ENCODE peak calls at places on chromosomes 16 and 17, in nine cellular contexts. One of them, this sample, is unnamed.

GRCh38 chr16:47854737-47855136 is 301.1 kb downstream of the ABCC12 start:
- DNase-seq in HCT116: no peak
- DNase-seq in AG04450: no peak
- DNase-seq in CD8-positive, alpha-beta T cell: no peak
- DNase-seq in esophagus muscularis mucosa: no peak
- DNase-seq in psoas muscle: no peak
- DNase-seq in right lobe of liver: no peak
- DNase-seq in tibial nerve: no peak
- DNase-seq in naive thymus-derived CD4-positive, alpha-beta T cell: no peak
- DNase-seq in this sample: no peak

GRCh38 chr17:29747660-29748059 is 124.9 kb upstream of the CORO6 start:
- DNase-seq in HCT116: no peak
- DNase-seq in tibial nerve: no peak
- DNase-seq in psoas muscle: no peak
- DNase-seq in CD8-positive, alpha-beta T cell: no peak
- DNase-seq in naive thymus-derived CD4-positive, alpha-beta T cell: no peak
- DNase-seq in right lobe of liver: no peak
- DNase-seq in esophagus muscularis mucosa: no peak
- DNase-seq in AG04450: no peak
- DNase-seq in this sample: no peak

GRCh38 chr16:22898131-22898530 is 84.2 kb downstream of the HS3ST2 start:
- DNase-seq in psoas muscle: no peak
- DNase-seq in HCT116: no peak
- DNase-seq in esophagus muscularis mucosa: no peak
- DNase-seq in naive thymus-derived CD4-positive, alpha-beta T cell: no peak
- DNase-seq in right lobe of liver: no peak
- DNase-seq in CD8-positive, alpha-beta T cell: no peak
- DNase-seq in tibial nerve: no peak
- DNase-seq in AG04450: no peak
- DNase-seq in this sample: no peak

GRCh38 chr16:57159447-57159846 is 26.4 kb downstream of the PSME3IP1 start:
- DNase-seq in HCT116: no peak
- DNase-seq in esophagus muscularis mucosa: no peak
- DNase-seq in CD8-positive, alpha-beta T cell: no peak
- DNase-seq in right lobe of liver: no peak
- DNase-seq in AG04450: no peak
- DNase-seq in naive thymus-derived CD4-positive, alpha-beta T cell: no peak
- DNase-seq in tibial nerve: no peak
- DNase-seq in psoas muscle: no peak
- DNase-seq in this sample: no peak

GRCh38 chr17:65346166-65346565 is 209.0 kb downstream of the RGS9 start:
- DNase-seq in esophagus muscularis mucosa: no peak
- DNase-seq in psoas muscle: no peak
- DNase-seq in right lobe of liver: no peak
- DNase-seq in CD8-positive, alpha-beta T cell: no peak
- DNase-seq in AG04450: no peak
- DNase-seq in HCT116: no peak
- DNase-seq in tibial nerve: no peak
- DNase-seq in naive thymus-derived CD4-positive, alpha-beta T cell: no peak
- DNase-seq in this sample: no peak

GRCh38 chr16:10616744-10617640 is 36.6 kb upstream of the EMP2 start:
- DNase-seq in psoas muscle: peak
- DNase-seq in tibial nerve: peak
- DNase-seq in naive thymus-derived CD4-positive, alpha-beta T cell: no peak
- DNase-seq in esophagus muscularis mucosa: no peak
- DNase-seq in AG04450: no peak
- DNase-seq in HCT116: peak
- DNase-seq in CD8-positive, alpha-beta T cell: no peak
- DNase-seq in right lobe of liver: peak
- DNase-seq in this sample: no peak

GRCh38 chr16:67647111-67647651 is 2.2 kb downstream of the CARMIL2 start:
- DNase-seq in esophagus muscularis mucosa: no peak
- DNase-seq in psoas muscle: no peak
- DNase-seq in tibial nerve: no peak
- DNase-seq in CD8-positive, alpha-beta T cell: no peak
- DNase-seq in HCT116: no peak
- DNase-seq in right lobe of liver: no peak
- DNase-seq in naive thymus-derived CD4-positive, alpha-beta T cell: no peak
- DNase-seq in AG04450: no peak
- DNase-seq in this sample: no peak

GRCh38 chr17:14427914-14428639 is 127.2 kb downstream of the HS3ST3B1 start:
- DNase-seq in tibial nerve: no peak
- DNase-seq in naive thymus-derived CD4-positive, alpha-beta T cell: peak
- DNase-seq in AG04450: no peak
- DNase-seq in right lobe of liver: no peak
- DNase-seq in esophagus muscularis mucosa: no peak
- DNase-seq in HCT116: no peak
- DNase-seq in CD8-positive, alpha-beta T cell: peak
- DNase-seq in psoas muscle: no peak
- DNase-seq in this sample: no peak

GRCh38 chr16:28326881-28327610 is 34.7 kb downstream of the SBK1 start:
- DNase-seq in psoas muscle: no peak
- DNase-seq in CD8-positive, alpha-beta T cell: peak
- DNase-seq in esophagus muscularis mucosa: no peak
- DNase-seq in right lobe of liver: peak
- DNase-seq in HCT116: peak
- DNase-seq in naive thymus-derived CD4-positive, alpha-beta T cell: peak
- DNase-seq in AG04450: no peak
- DNase-seq in tibial nerve: no peak
- DNase-seq in this sample: no peak

GRCh38 chr16:17125671-17126070 is 345.1 kb downstream of the XYLT1 start:
- DNase-seq in esophagus muscularis mucosa: no peak
- DNase-seq in right lobe of liver: no peak
- DNase-seq in psoas muscle: no peak
- DNase-seq in HCT116: no peak
- DNase-seq in CD8-positive, alpha-beta T cell: no peak
- DNase-seq in tibial nerve: no peak
- DNase-seq in naive thymus-derived CD4-positive, alpha-beta T cell: no peak
- DNase-seq in AG04450: no peak
- DNase-seq in this sample: peak

GRCh38 chr17:60559995-60560859 is 34.2 kb upstream of the APPBP2 start:
- DNase-seq in AG04450: no peak
- DNase-seq in right lobe of liver: peak
- DNase-seq in naive thymus-derived CD4-positive, alpha-beta T cell: no peak
- DNase-seq in esophagus muscularis mucosa: no peak
- DNase-seq in HCT116: no peak
- DNase-seq in tibial nerve: no peak
- DNase-seq in CD8-positive, alpha-beta T cell: no peak
- DNase-seq in psoas muscle: no peak
- DNase-seq in this sample: no peak

GRCh38 chr17:48804936-48805411 is 12.1 kb downstream of the TTLL6 start:
- DNase-seq in psoas muscle: peak
- DNase-seq in HCT116: peak
- DNase-seq in tibial nerve: no peak
- DNase-seq in right lobe of liver: peak
- DNase-seq in esophagus muscularis mucosa: no peak
- DNase-seq in naive thymus-derived CD4-positive, alpha-beta T cell: peak
- DNase-seq in CD8-positive, alpha-beta T cell: peak
- DNase-seq in AG04450: no peak
- DNase-seq in this sample: no peak

GRCh38 chr16:11052080-11052808 is 107.9 kb downstream of the CLEC16A start:
- DNase-seq in CD8-positive, alpha-beta T cell: peak
- DNase-seq in tibial nerve: no peak
- DNase-seq in naive thymus-derived CD4-positive, alpha-beta T cell: peak
- DNase-seq in right lobe of liver: no peak
- DNase-seq in esophagus muscularis mucosa: no peak
- DNase-seq in psoas muscle: no peak
- DNase-seq in HCT116: no peak
- DNase-seq in AG04450: no peak
- DNase-seq in this sample: no peak

GRCh38 chr16:48164907-48165715 is 9.3 kb upstream of the ABCC12 start:
- DNase-seq in AG04450: peak
- DNase-seq in tibial nerve: peak
- DNase-seq in HCT116: peak
- DNase-seq in esophagus muscularis mucosa: no peak
- DNase-seq in naive thymus-derived CD4-positive, alpha-beta T cell: peak
- DNase-seq in psoas muscle: peak
- DNase-seq in CD8-positive, alpha-beta T cell: peak
- DNase-seq in right lobe of liver: peak
- DNase-seq in this sample: no peak

GRCh38 chr16:59169168-59169567 is 435.1 kb upstream of the GOT2 start:
- DNase-seq in esophagus muscularis mucosa: no peak
- DNase-seq in psoas muscle: no peak
- DNase-seq in AG04450: no peak
- DNase-seq in HCT116: no peak
- DNase-seq in right lobe of liver: no peak
- DNase-seq in naive thymus-derived CD4-positive, alpha-beta T cell: no peak
- DNase-seq in tibial nerve: no peak
- DNase-seq in CD8-positive, alpha-beta T cell: no peak
- DNase-seq in this sample: no peak

GRCh38 chr16:9114112-9114511 is 22.7 kb downstream of the HAPSTR1 start:
- DNase-seq in AG04450: no peak
- DNase-seq in naive thymus-derived CD4-positive, alpha-beta T cell: no peak
- DNase-seq in CD8-positive, alpha-beta T cell: no peak
- DNase-seq in esophagus muscularis mucosa: no peak
- DNase-seq in psoas muscle: no peak
- DNase-seq in HCT116: no peak
- DNase-seq in tibial nerve: no peak
- DNase-seq in right lobe of liver: no peak
- DNase-seq in this sample: no peak

GRCh38 chr17:7855643-7856080 is 796 bp downstream of the TMEM88 start:
- DNase-seq in CD8-positive, alpha-beta T cell: no peak
- DNase-seq in AG04450: no peak
- DNase-seq in HCT116: no peak
- DNase-seq in psoas muscle: no peak
- DNase-seq in tibial nerve: peak
- DNase-seq in esophagus muscularis mucosa: no peak
- DNase-seq in right lobe of liver: no peak
- DNase-seq in naive thymus-derived CD4-positive, alpha-beta T cell: no peak
- DNase-seq in this sample: no peak

GRCh38 chr17:60077672-60078519 is 825 bp downstream of the HEATR6 start:
- DNase-seq in CD8-positive, alpha-beta T cell: no peak
- DNase-seq in AG04450: no peak
- DNase-seq in naive thymus-derived CD4-positive, alpha-beta T cell: no peak
- DNase-seq in psoas muscle: no peak
- DNase-seq in HCT116: no peak
- DNase-seq in esophagus muscularis mucosa: no peak
- DNase-seq in right lobe of liver: no peak
- DNase-seq in tibial nerve: no peak
- DNase-seq in this sample: no peak

GRCh38 chr17:82023447-82024241 is 539 bp downstream of the LRRC45 start:
- DNase-seq in HCT116: no peak
- DNase-seq in AG04450: no peak
- DNase-seq in psoas muscle: no peak
- DNase-seq in esophagus muscularis mucosa: no peak
- DNase-seq in naive thymus-derived CD4-positive, alpha-beta T cell: no peak
- DNase-seq in right lobe of liver: no peak
- DNase-seq in tibial nerve: no peak
- DNase-seq in CD8-positive, alpha-beta T cell: no peak
- DNase-seq in this sample: no peak

GRCh38 chr16:27639588-27640276 is 89.8 kb downstream of the KATNIP start:
- DNase-seq in psoas muscle: no peak
- DNase-seq in tibial nerve: no peak
- DNase-seq in AG04450: peak
- DNase-seq in HCT116: peak
- DNase-seq in naive thymus-derived CD4-positive, alpha-beta T cell: no peak
- DNase-seq in right lobe of liver: no peak
- DNase-seq in CD8-positive, alpha-beta T cell: no peak
- DNase-seq in esophagus muscularis mucosa: no peak
- DNase-seq in this sample: peak

GRCh38 chr17:31548709-31549108 is 157.2 kb downstream of the RAB11FIP4 start:
- DNase-seq in psoas muscle: no peak
- DNase-seq in AG04450: no peak
- DNase-seq in right lobe of liver: no peak
- DNase-seq in CD8-positive, alpha-beta T cell: no peak
- DNase-seq in tibial nerve: no peak
- DNase-seq in esophagus muscularis mucosa: no peak
- DNase-seq in HCT116: no peak
- DNase-seq in naive thymus-derived CD4-positive, alpha-beta T cell: no peak
- DNase-seq in this sample: no peak
- H3K27ac ChIP-seq in psoas muscle: peak
- H3K27ac ChIP-seq in AG04450: no peak
- H3K27ac ChIP-seq in right lobe of liver: peak
- H3K27ac ChIP-seq in CD8-positive, alpha-beta T cell: peak
- H3K27ac ChIP-seq in tibial nerve: no peak
- H3K27ac ChIP-seq in esophagus muscularis mucosa: peak
- H3K27ac ChIP-seq in HCT116: peak
- H3K27ac ChIP-seq in naive thymus-derived CD4-positive, alpha-beta T cell: peak
- H3K27ac ChIP-seq in this sample: no peak

GRCh38 chr16:76441391-76441790 is 164.2 kb downstream of the CNTNAP4 start:
- DNase-seq in right lobe of liver: no peak
- DNase-seq in AG04450: no peak
- DNase-seq in HCT116: no peak
- DNase-seq in tibial nerve: no peak
- DNase-seq in psoas muscle: no peak
- DNase-seq in esophagus muscularis mucosa: no peak
- DNase-seq in CD8-positive, alpha-beta T cell: no peak
- DNase-seq in naive thymus-derived CD4-positive, alpha-beta T cell: no peak
- DNase-seq in this sample: no peak
- H3K27ac ChIP-seq in right lobe of liver: no peak
- H3K27ac ChIP-seq in AG04450: no peak
- H3K27ac ChIP-seq in HCT116: no peak
- H3K27ac ChIP-seq in tibial nerve: no peak
- H3K27ac ChIP-seq in psoas muscle: no peak
- H3K27ac ChIP-seq in esophagus muscularis mucosa: no peak
- H3K27ac ChIP-seq in CD8-positive, alpha-beta T cell: no peak
- H3K27ac ChIP-seq in naive thymus-derived CD4-positive, alpha-beta T cell: no peak
- H3K27ac ChIP-seq in this sample: no peak

GRCh38 chr17:3532859-3533142 is 24.8 kb downstream of the TRPV3 start:
- DNase-seq in HCT116: no peak
- DNase-seq in right lobe of liver: no peak
- DNase-seq in CD8-positive, alpha-beta T cell: no peak
- DNase-seq in naive thymus-derived CD4-positive, alpha-beta T cell: no peak
- DNase-seq in esophagus muscularis mucosa: no peak
- DNase-seq in tibial nerve: no peak
- DNase-seq in psoas muscle: no peak
- DNase-seq in AG04450: no peak
- DNase-seq in this sample: no peak
- H3K27ac ChIP-seq in HCT116: no peak
- H3K27ac ChIP-seq in right lobe of liver: no peak
- H3K27ac ChIP-seq in CD8-positive, alpha-beta T cell: no peak
- H3K27ac ChIP-seq in naive thymus-derived CD4-positive, alpha-beta T cell: no peak
- H3K27ac ChIP-seq in esophagus muscularis mucosa: no peak
- H3K27ac ChIP-seq in tibial nerve: peak
- H3K27ac ChIP-seq in psoas muscle: no peak
- H3K27ac ChIP-seq in AG04450: no peak
- H3K27ac ChIP-seq in this sample: no peak

GRCh38 chr16:87956169-87956770 is 5.0 kb downstream of the BANP start:
- DNase-seq in right lobe of liver: no peak
- DNase-seq in esophagus muscularis mucosa: no peak
- DNase-seq in HCT116: no peak
- DNase-seq in AG04450: no peak
- DNase-seq in tibial nerve: no peak
- DNase-seq in CD8-positive, alpha-beta T cell: peak
- DNase-seq in naive thymus-derived CD4-positive, alpha-beta T cell: peak
- DNase-seq in psoas muscle: no peak
- DNase-seq in this sample: no peak
- H3K27ac ChIP-seq in right lobe of liver: peak
- H3K27ac ChIP-seq in esophagus muscularis mucosa: no peak
- H3K27ac ChIP-seq in HCT116: no peak
- H3K27ac ChIP-seq in AG04450: peak
- H3K27ac ChIP-seq in tibial nerve: no peak
- H3K27ac ChIP-seq in CD8-positive, alpha-beta T cell: peak
- H3K27ac ChIP-seq in naive thymus-derived CD4-positive, alpha-beta T cell: peak
- H3K27ac ChIP-seq in psoas muscle: peak
- H3K27ac ChIP-seq in this sample: no peak

GRCh38 chr16:3259829-3260228 is 3.4 kb upstream of the MEFV start:
- DNase-seq in naive thymus-derived CD4-positive, alpha-beta T cell: no peak
- DNase-seq in CD8-positive, alpha-beta T cell: no peak
- DNase-seq in esophagus muscularis mucosa: no peak
- DNase-seq in right lobe of liver: no peak
- DNase-seq in HCT116: no peak
- DNase-seq in tibial nerve: no peak
- DNase-seq in AG04450: no peak
- DNase-seq in psoas muscle: no peak
- DNase-seq in this sample: no peak
- H3K27ac ChIP-seq in naive thymus-derived CD4-positive, alpha-beta T cell: no peak
- H3K27ac ChIP-seq in CD8-positive, alpha-beta T cell: no peak
- H3K27ac ChIP-seq in esophagus muscularis mucosa: no peak
- H3K27ac ChIP-seq in right lobe of liver: peak
- H3K27ac ChIP-seq in HCT116: no peak
- H3K27ac ChIP-seq in tibial nerve: no peak
- H3K27ac ChIP-seq in AG04450: no peak
- H3K27ac ChIP-seq in psoas muscle: no peak
- H3K27ac ChIP-seq in this sample: no peak

GRCh38 chr17:42522798-42523278 is 13.2 kb upstream of the NAGLU start:
- DNase-seq in esophagus muscularis mucosa: no peak
- DNase-seq in right lobe of liver: no peak
- DNase-seq in CD8-positive, alpha-beta T cell: no peak
- DNase-seq in AG04450: no peak
- DNase-seq in HCT116: no peak
- DNase-seq in psoas muscle: no peak
- DNase-seq in naive thymus-derived CD4-positive, alpha-beta T cell: no peak
- DNase-seq in tibial nerve: no peak
- DNase-seq in this sample: no peak
- H3K27ac ChIP-seq in esophagus muscularis mucosa: peak
- H3K27ac ChIP-seq in right lobe of liver: peak
- H3K27ac ChIP-seq in CD8-positive, alpha-beta T cell: no peak
- H3K27ac ChIP-seq in AG04450: peak
- H3K27ac ChIP-seq in HCT116: no peak
- H3K27ac ChIP-seq in psoas muscle: peak
- H3K27ac ChIP-seq in naive thymus-derived CD4-positive, alpha-beta T cell: no peak
- H3K27ac ChIP-seq in tibial nerve: peak
- H3K27ac ChIP-seq in this sample: no peak

This sample was measured in epithelial cell of prostate.